ENCODE peak calls at places on chromosomes 3 and 15, in seven cellular contexts. X is cardiac muscle cell, J is stomach, G is uterus, M is neuronal stem cell, Z is H1, S is upper lobe of left lung. W is an unnamed sample.

GRCh38 chr3:141840737-141841544 is 35.5 kb upstream of the ATP1B3 start:
- DNase-seq in X (no peak), G (no peak), S (no peak), Z (no peak), J (no peak), M (no peak), W (peak; percentile 84)

GRCh38 chr15:31523655-31524049 is 197.0 kb downstream of the KLF13 start:
- DNase-seq in X (no peak), S (no peak), J (no peak), Z (no peak), G (no peak), M (no peak), W (no peak)

GRCh38 chr3:167346171-167346570 is 33.9 kb downstream of the ZBBX start:
- DNase-seq in J (no peak), X (no peak), G (no peak), M (no peak), Z (no peak), S (no peak), W (no peak)

GRCh38 chr15:88018865-88019626 is 237.5 kb downstream of the NTRK3 start:
- DNase-seq in M (no peak), X (no peak), Z (no peak), G (no peak), J (no peak), S (no peak), W (no peak)

GRCh38 chr15:82764740-82765139 is 41.1 kb downstream of the FSD2 start:
- DNase-seq in Z (no peak), M (no peak), G (no peak), J (no peak), S (no peak), X (no peak), W (no peak)

GRCh38 chr15:74540135-74540760 is 772 bp upstream of the ARID3B start:
- DNase-seq in M (no peak), X (no peak), Z (no peak), J (no peak), S (no peak), G (no peak), W (no peak)

GRCh38 chr3:13022348-13023250 is 50.6 kb downstream of the IQSEC1 start:
- DNase-seq in G (peak; percentile 84), X (peak; percentile 37), M (no peak), Z (peak; percentile 64), S (peak; percentile 87), J (peak; percentile 39), W (peak; percentile 51)

GRCh38 chr15:66703540-66703941 is 1.5 kb downstream of the SMAD6 start:
- DNase-seq in Z (no peak), M (no peak), J (peak; percentile 52), X (no peak), S (no peak), G (peak; percentile 38), W (no peak)

DNA sequence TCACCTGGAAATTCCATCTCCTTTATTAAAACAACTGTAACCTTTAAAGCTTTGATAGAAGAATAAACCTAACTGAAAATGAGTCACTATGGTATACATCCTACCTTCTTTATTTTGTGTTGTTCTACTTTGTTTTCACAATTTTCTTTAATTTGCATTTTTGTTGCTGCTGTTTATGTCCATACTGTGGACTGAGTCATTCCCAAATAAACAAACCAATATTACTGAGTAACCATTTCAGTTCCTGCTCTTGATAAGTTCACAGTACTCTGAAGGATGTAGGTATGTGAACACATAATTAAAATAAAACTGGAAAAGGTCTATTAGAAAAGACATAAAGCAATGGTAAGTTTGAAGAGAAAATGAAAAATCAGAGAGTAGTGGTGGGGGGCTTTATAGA is 528.5 kb upstream of the GOLIM4 start:
- DNase-seq in G (no peak), M (no peak), S (no peak), J (no peak), Z (no peak), X (no peak), W (no peak)
- H3K9me3 ChIP-seq in G (no peaks in the 10 kb centered on the region), M (no peaks in the 10 kb centered on the region), S (no peaks in the 10 kb centered on the region), J (no peaks in the 10 kb centered on the region), Z (no peaks in the 10 kb centered on the region), X (no peaks in the 10 kb centered on the region), W (no peaks in the 10 kb centered on the region)

GRCh38 chr15:25172691-25173090 is 217.9 kb downstream of the SNRPN start:
- DNase-seq in Z (no peak), X (no peak), J (peak; percentile 18), G (peak; percentile 5), M (no peak), S (no peak), W (no peak)
- H3K9me3 ChIP-seq in Z (peaks cover 56% of the 10 kb centered on the region), X (no peaks in the 10 kb centered on the region), J (peaks cover 86% of the 10 kb centered on the region), G (no peaks in the 10 kb centered on the region), M (peaks cover 12% of the 10 kb centered on the region), S (peaks cover 25% of the 10 kb centered on the region), W (peaks cover 4% of the 10 kb centered on the region)

GRCh38 chr15:46411900-46412299 is 777.1 kb downstream of the SQOR start:
- DNase-seq in S (no peak), M (no peak), J (no peak), X (no peak), G (no peak), Z (no peak), W (no peak)
- H3K9me3 ChIP-seq in S (no peaks in the 10 kb centered on the region), M (no peaks in the 10 kb centered on the region), J (no peaks in the 10 kb centered on the region), X (no peaks in the 10 kb centered on the region), G (no peaks in the 10 kb centered on the region), Z (no peaks in the 10 kb centered on the region), W (no peaks in the 10 kb centered on the region)

DNA sequence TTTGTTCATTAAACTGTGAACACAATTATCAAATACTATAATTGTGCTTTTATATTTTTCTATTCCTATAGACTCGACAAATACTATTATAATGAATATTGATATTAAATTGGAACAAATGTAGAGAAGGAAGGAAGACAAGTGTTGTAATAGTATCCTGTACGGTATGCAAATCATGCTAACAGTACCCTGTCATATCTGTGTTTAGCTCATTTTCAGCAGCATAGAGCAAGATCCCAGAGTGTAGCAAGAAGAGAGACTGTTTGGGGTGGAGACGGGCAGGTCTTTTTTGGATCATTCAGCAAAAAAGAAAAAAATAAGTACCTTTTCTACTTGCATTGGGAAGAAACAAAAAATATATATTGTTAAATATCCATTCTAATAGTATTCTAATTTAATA is 224.1 kb downstream of the TPRG1 start:
- DNase-seq in S (no peak), Z (no peak), J (no peak), G (no peak), M (no peak), X (no peak), W (no peak)
- H3K9me3 ChIP-seq in S (no peaks in the 10 kb centered on the region), Z (no peaks in the 10 kb centered on the region), J (no peaks in the 10 kb centered on the region), G (no peaks in the 10 kb centered on the region), M (no peaks in the 10 kb centered on the region), X (no peaks in the 10 kb centered on the region), W (no peaks in the 10 kb centered on the region)

W was measured in endothelial cell of umbilical vein.